ENCODE peak calls at places on chromosomes 3 and 15, in six cellular contexts. F is Panc1, H is heart right ventricle, X is DND-41, B is HepG2, M is mucosa of descending colon. K is an unnamed sample.
A peak's percentile ranks its signal among the peaks of the same experiment; 100 is the strongest.

GRCh38 chr3:196792771-196793170 is 53.1 kb downstream of the PAK2 start:
- ATAC-seq in F (peak; percentile 82), H (peak; percentile 30), X (no peak), B (peak; percentile 25), M (no peak), K (no peak)

GRCh38 chr15:98177950-98178848 is 217.7 kb downstream of the ARRDC4 start:
- ATAC-seq in F (peak; percentile 98), H (peak; percentile 67), X (peak; percentile 94), B (peak; percentile 97), M (peak; percentile 72), K (peak; percentile 70)

GRCh38 chr15:95180530-95180929 is 949.2 kb downstream of the MCTP2 start:
- ATAC-seq in F (no peak), H (no peak), X (no peak), B (no peak), M (no peak), K (no peak)

GRCh38 chr3:53719796-53720195 is 126.4 kb downstream of the CHDH start:
- ATAC-seq in F (no peak), H (no peak), X (no peak), B (no peak), M (no peak), K (no peak)

GRCh38 chr3:24435581-24435980 is 59.1 kb downstream of the THRB start:
- ATAC-seq in F (no peak), H (no peak), X (no peak), B (no peak), M (no peak), K (no peak)

GRCh38 chr3:101950985-101951733 is 101.8 kb downstream of the NFKBIZ start:
- ATAC-seq in F (no peak), H (no peak), X (no peak), B (no peak), M (peak; percentile 12), K (no peak)

GRCh38 chr15:93103823-93104222 is 14.8 kb upstream of the RGMA start:
- ATAC-seq in F (no peak), H (no peak), X (no peak), B (no peak), M (no peak), K (no peak)

GRCh38 chr3:161890147-161890625 is 393.6 kb downstream of the OTOL1 start:
- ATAC-seq in F (peak; percentile 68), H (no peak), X (peak; percentile 31), B (peak; percentile 55), M (peak; percentile 31), K (no peak)

GRCh38 chr15:65638107-65638506 is 16.4 kb downstream of the SLC24A1 start:
- ATAC-seq in F (no peak), H (no peak), X (no peak), B (peak; percentile 47), M (no peak), K (no peak)

GRCh38 chr15:63041982-63042878 is at the start of gene TPM1:
- ATAC-seq in F (peak; percentile 82), H (peak; percentile 83), X (no peak), B (peak; percentile 89), M (peak; percentile 82), K (peak; percentile 83)

GRCh38 chr3:174937488-174937887 is 78.4 kb downstream of the NAALADL2 start:
- ATAC-seq in F (no peak), H (no peak), X (no peak), B (no peak), M (peak; percentile 36), K (no peak)

GRCh38 chr15:52805351-52806283 is 15.5 kb upstream of the ONECUT1 start:
- ATAC-seq in F (no peak), H (no peak), X (no peak), B (no peak), M (peak; percentile 46), K (no peak)

GRCh38 chr3:171156455-171157005 is 130.0 kb upstream of the SLC2A2 start:
- ATAC-seq in F (peak; percentile 45), H (no peak), X (no peak), B (peak; percentile 29), M (peak; percentile 52), K (no peak)

GRCh38 chr3:111650378-111651275 is 55.5 kb upstream of the ZBED2 start:
- ATAC-seq in F (no peak), H (no peak), X (no peak), B (peak; percentile 62), M (peak; percentile 72), K (no peak)

GRCh38 chr3:78822741-78823140 is 945.1 kb downstream of the ROBO1 start:
- ATAC-seq in F (no peak), H (peak; percentile 75), X (no peak), B (no peak), M (no peak), K (no peak)

GRCh38 chr3:10416730-10417300 is 88.6 kb downstream of the ATP2B2 start:
- ATAC-seq in F (no peak), H (no peak), X (no peak), B (no peak), M (no peak), K (no peak)

GRCh38 chr15:84859143-84859542 is 25.3 kb upstream of the SLC28A1 start:
- ATAC-seq in F (no peak), H (no peak), X (no peak), B (no peak), M (peak; percentile 72), K (no peak)

GRCh38 chr3:139354661-139355060 is 10.8 kb downstream of the MRPS22 start:
- ATAC-seq in F (no peak), H (no peak), X (no peak), B (no peak), M (no peak), K (no peak)

GRCh38 chr3:16551342-16551976 is 38.0 kb upstream of the RFTN1 start:
- ATAC-seq in F (no peak), H (no peak), X (peak; percentile 17), B (no peak), M (no peak), K (no peak)

GRCh38 chr3:16548721-16549120 is 35.2 kb upstream of the RFTN1 start:
- ATAC-seq in F (no peak), H (no peak), X (no peak), B (no peak), M (no peak), K (no peak)

GRCh38 chr3:16550305-16550675 is 36.8 kb upstream of the RFTN1 start:
- ATAC-seq in F (no peak), H (no peak), X (peak; percentile 13), B (peak; percentile 25), M (no peak), K (peak; percentile 35)

GRCh38 chr3:16552757-16553156 is 39.3 kb upstream of the RFTN1 start:
- ATAC-seq in F (no peak), H (no peak), X (no peak), B (no peak), M (no peak), K (no peak)

GRCh38 chr3:16550676-16551341 is 37.3 kb upstream of the RFTN1 start:
- ATAC-seq in F (peak; percentile 85), H (peak; percentile 80), X (peak; percentile 97), B (peak; percentile 100), M (peak; percentile 94), K (peak; percentile 87)
- H3K4me3 ChIP-seq in F (no peak overlapping the region), H (peak overlapping the region; percentile 30), X (no peak overlapping the region), B (no peak overlapping the region), M (no peak overlapping the region), K (no peak overlapping the region)

GRCh38 chr3:128617557-128618397 is 32.8 kb downstream of the RPN1 start:
- ATAC-seq in F (peak; percentile 89), H (peak; percentile 98), X (peak; percentile 93), B (peak; percentile 83), M (peak; percentile 98), K (peak; percentile 99)

GRCh38 chr3:128619146-128619890 is 31.3 kb downstream of the RPN1 start:
- ATAC-seq in F (no peak), H (no peak), X (no peak), B (no peak), M (no peak), K (no peak)

GRCh38 chr3:128618398-128618726 is 32.3 kb downstream of the RPN1 start:
- ATAC-seq in F (no peak), H (no peak), X (no peak), B (no peak), M (no peak), K (no peak)

GRCh38 chr3:128617270-128617556 is 33.4 kb downstream of the RPN1 start:
- ATAC-seq in F (no peak), H (no peak), X (no peak), B (no peak), M (peak; percentile 47), K (no peak)

GRCh38 chr3:128616516-128617269 is 33.9 kb downstream of the RPN1 start:
- ATAC-seq in F (no peak), H (peak; percentile 3), X (no peak), B (no peak), M (no peak), K (no peak)
- H3K4me3 ChIP-seq in F (no peak overlapping the region), H (peak overlapping the region; percentile 64), X (no peak overlapping the region), B (peak overlapping the region; percentile 83), M (no peak overlapping the region), K (peak overlapping the region; percentile 92)

DNA sequence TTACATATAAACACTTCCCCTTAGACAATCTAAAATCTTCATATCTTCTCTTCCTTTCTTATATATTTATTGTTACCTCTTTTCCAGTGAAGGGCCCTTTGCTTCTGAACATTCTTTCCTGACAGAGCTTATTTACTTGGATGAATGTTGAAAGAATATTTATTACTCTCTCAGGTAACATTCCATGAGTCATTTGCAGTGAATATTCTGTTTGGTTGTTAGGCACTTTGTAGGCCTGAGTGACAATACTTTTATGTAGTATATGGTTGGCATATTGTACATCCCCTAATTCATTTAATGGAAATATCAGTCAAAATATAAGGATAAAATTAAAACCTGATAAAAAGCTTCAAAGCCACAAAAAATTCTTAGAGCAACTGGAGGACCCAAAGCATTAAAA is 260.9 kb upstream of the KCNMB2 start:
- ATAC-seq in F (no peak), H (no peak), X (no peak), B (no peak), M (no peak), K (no peak)
- H3K4me3 ChIP-seq in F (no peak overlapping the region), H (no peak overlapping the region), X (no peak overlapping the region), B (no peak overlapping the region), M (no peak overlapping the region), K (no peak overlapping the region)

DNA sequence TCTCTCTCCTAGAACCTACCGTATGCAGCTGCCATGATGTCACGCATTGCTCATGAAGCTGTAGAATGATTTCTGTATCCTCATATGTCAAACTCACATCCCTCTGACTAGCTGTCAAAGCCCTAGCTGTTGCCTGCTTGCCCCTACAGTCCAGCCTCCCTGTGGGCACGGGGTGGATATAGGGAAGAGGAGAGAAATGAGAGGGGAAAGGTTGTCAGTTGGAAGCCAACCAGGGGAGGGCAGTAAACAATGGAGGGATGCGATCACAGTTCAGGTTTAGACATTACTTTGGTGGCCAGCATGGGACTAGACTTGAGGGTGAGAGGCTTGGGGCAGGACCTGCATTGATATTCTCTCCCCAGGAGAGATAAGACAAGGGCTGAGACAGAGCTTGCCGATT is 1.7 kb upstream of the HDGFL3 start:
- ATAC-seq in F (no peak), H (no peak), X (no peak), B (peak; percentile 61), M (no peak), K (no peak)
- H3K4me3 ChIP-seq in F (no peak overlapping the region), H (no peak overlapping the region), X (no peak overlapping the region), B (no peak overlapping the region), M (no peak overlapping the region), K (no peak overlapping the region)